ENCODE peak calls at places on chromosomes 13 and 19, in five cellular contexts. R is NCI-H524, G is epithelial cell of esophagus, A is C1 segment of cervical spinal cord, W is heart left ventricle. C is an unnamed sample.

GRCh38 chr19:53157601-53158000 is 1.3 kb downstream of the ZNF347 start:
- DNase-seq in W (peak; percentile 23), A (peak; percentile 1), G (peak; percentile 1), R (no peak), C (no peak)

GRCh38 chr19:48249502-48250014 is 6.2 kb downstream of the CARD8 start:
- DNase-seq in A (peak; percentile 22), W (peak; percentile 73), R (no peak), G (no peak), C (no peak)

GRCh38 chr13:34522818-34523217 is 419.3 kb upstream of the NBEA start:
- DNase-seq in A (no peak), R (no peak), G (no peak), W (no peak), C (peak; percentile 40)

GRCh38 chr13:34086281-34086680 is 268.3 kb downstream of the RFC3 start:
- DNase-seq in A (no peak), R (no peak), G (no peak), W (no peak), C (no peak)

GRCh38 chr19:55259540-55260210 is 858 bp upstream of the PPP6R1 start:
- DNase-seq in R (no peak), A (no peak), W (no peak), G (peak; percentile 4), C (no peak)

GRCh38 chr19:45863335-45863839 is 440 bp upstream of the SYMPK start:
- DNase-seq in A (no peak), G (no peak), W (no peak), R (no peak), C (no peak)

GRCh38 chr13:114282143-114282685 is 813 bp downstream of the UPF3A start:
- DNase-seq in A (peak; percentile 29), W (peak; percentile 26), R (peak; percentile 41), G (no peak), C (no peak)

GRCh38 chr13:63337041-63337440 is 1921.4 kb upstream of the PCDH20 start:
- DNase-seq in W (no peak), R (no peak), G (no peak), A (no peak), C (no peak)

GRCh38 chr13:45370922-45371406 is 30.0 kb upstream of the TPT1 start:
- DNase-seq in W (peak; percentile 71), G (peak; percentile 59), R (no peak), A (peak; percentile 35), C (no peak)

GRCh38 chr13:79011179-79011578 is 352.2 kb upstream of the OBI1 start:
- DNase-seq in R (no peak), G (no peak), A (no peak), W (no peak), C (no peak)

GRCh38 chr13:88622362-88622973 is 951.3 kb downstream of the SLITRK5 start:
- DNase-seq in G (peak; percentile 89), W (no peak), A (no peak), R (no peak), C (no peak)

GRCh38 chr19:41144403-41144802 is 30.2 kb downstream of the CYP2F1 start:
- DNase-seq in R (peak; percentile 69), W (peak; percentile 72), A (peak; percentile 2), G (peak; percentile 86), C (peak; percentile 27)

C was measured in NCI-H446.